ENCODE peak calls at places on chromosomes 7 and 10, in ten cellular contexts. H is progenitor cell of endocrine pancreas, P is foreskin fibroblast, Z is psoas muscle, O is body of pancreas, F is tibial nerve, A is cardiac fibroblast, U is transverse colon, M is lower leg skin, E is brain microvascular endothelial cell. L is an unnamed sample.

GRCh38 chr7:136687693-136688322 is 180.6 kb upstream of the CHRM2 start:
- DNase-seq in H (no peak), A (peak; percentile 46), P (peak; percentile 9), Z (no peak), O (no peak), F (peak; percentile 15), E (peak; percentile 34), M (no peak), U (no peak), L (peak; percentile 13)

GRCh38 chr10:75395171-75395954 is 6.2 kb downstream of the ZNF503 start:
- DNase-seq in H (peak; percentile 70), A (peak; percentile 61), O (peak; percentile 76), E (no peak), M (peak; percentile 88), F (no peak), Z (peak; percentile 79), P (peak; percentile 67), U (peak; percentile 58), L (peak; percentile 88)

GRCh38 chr7:117012284-117013174 is 59.2 kb downstream of the ST7 start:
- DNase-seq in U (no peak), A (peak; percentile 58), O (no peak), M (no peak), F (no peak), H (no peak), P (peak; percentile 60), Z (no peak), E (peak; percentile 51), L (no peak)

GRCh38 chr7:30658471-30659074 is 23.7 kb downstream of the CRHR2 start:
- DNase-seq in A (no peak), M (no peak), U (no peak), E (no peak), F (no peak), P (no peak), Z (no peak), H (no peak), O (no peak), L (no peak)

GRCh38 chr10:95176101-95176500 is 17.9 kb upstream of the ACSM6 start:
- DNase-seq in H (no peak), O (no peak), F (no peak), Z (no peak), P (no peak), A (no peak), U (no peak), E (no peak), M (no peak), L (no peak)

GRCh38 chr10:72291019-72291532 is 17.4 kb downstream of the DDIT4 start:
- DNase-seq in H (no peak), O (no peak), Z (no peak), E (no peak), P (no peak), U (no peak), M (no peak), F (no peak), A (no peak), L (no peak)

GRCh38 chr10:79125092-79125491 is 56.3 kb downstream of the ZMIZ1 start:
- DNase-seq in A (no peak), U (no peak), M (no peak), H (no peak), E (no peak), O (no peak), P (no peak), Z (no peak), F (no peak), L (no peak)

GRCh38 chr10:71767420-71768035 is 5.8 kb downstream of the VSIR start:
- DNase-seq in M (no peak), U (peak; percentile 36), Z (peak; percentile 84), P (peak; percentile 53), F (peak; percentile 27), A (peak; percentile 78), H (no peak), E (peak; percentile 64), O (no peak), L (no peak)

GRCh38 chr10:51422311-51423120 is 276.9 kb downstream of the CSTF2T start:
- DNase-seq in A (peak; percentile 80), Z (no peak), U (peak; percentile 63), F (peak; percentile 84), H (peak; percentile 12), M (no peak), O (peak; percentile 72), P (peak; percentile 85), E (peak; percentile 66), L (peak; percentile 54)

GRCh38 chr10:12981570-12981969 is 19.9 kb downstream of the CCDC3 start:
- DNase-seq in P (peak; percentile 26), O (no peak), H (no peak), Z (no peak), A (peak; percentile 32), E (peak; percentile 70), F (no peak), U (no peak), M (no peak), L (no peak)

GRCh38 chr7:801940-802364 is 30.3 kb upstream of the SUN1 start:
- DNase-seq in A (no peak), Z (peak; percentile 73), F (peak; percentile 52), O (peak; percentile 69), E (no peak), H (no peak), U (peak; percentile 67), M (peak; percentile 94), P (peak; percentile 31), L (no peak)

GRCh38 chr7:128408709-128409434 is 910 bp downstream of the IMPDH1 start:
- DNase-seq in A (peak; percentile 26), F (peak; percentile 39), O (no peak), Z (no peak), E (no peak), H (no peak), U (no peak), M (peak; percentile 88), P (peak; percentile 49), L (no peak)

GRCh38 chr7:128410092-128410665 is 397 bp upstream of the IMPDH1 start:
- DNase-seq in O (peak; percentile 50), U (peak; percentile 62), H (peak; percentile 39), P (peak; percentile 86), E (peak; percentile 78), F (peak; percentile 46), Z (no peak), M (peak; percentile 94), A (peak; percentile 89), L (peak; percentile 67)

GRCh38 chr7:128407751-128408708 is 1.8 kb downstream of the IMPDH1 start:
- DNase-seq in A (peak; percentile 22), F (no peak), O (no peak), Z (no peak), H (no peak), E (no peak), P (no peak), M (no peak), U (no peak), L (no peak)

GRCh38 chr7:128406986-128407589 is 2.7 kb downstream of the IMPDH1 start:
- DNase-seq in U (no peak), P (no peak), F (no peak), E (no peak), H (no peak), M (peak; percentile 82), A (no peak), Z (no peak), O (no peak), L (no peak)

DNA sequence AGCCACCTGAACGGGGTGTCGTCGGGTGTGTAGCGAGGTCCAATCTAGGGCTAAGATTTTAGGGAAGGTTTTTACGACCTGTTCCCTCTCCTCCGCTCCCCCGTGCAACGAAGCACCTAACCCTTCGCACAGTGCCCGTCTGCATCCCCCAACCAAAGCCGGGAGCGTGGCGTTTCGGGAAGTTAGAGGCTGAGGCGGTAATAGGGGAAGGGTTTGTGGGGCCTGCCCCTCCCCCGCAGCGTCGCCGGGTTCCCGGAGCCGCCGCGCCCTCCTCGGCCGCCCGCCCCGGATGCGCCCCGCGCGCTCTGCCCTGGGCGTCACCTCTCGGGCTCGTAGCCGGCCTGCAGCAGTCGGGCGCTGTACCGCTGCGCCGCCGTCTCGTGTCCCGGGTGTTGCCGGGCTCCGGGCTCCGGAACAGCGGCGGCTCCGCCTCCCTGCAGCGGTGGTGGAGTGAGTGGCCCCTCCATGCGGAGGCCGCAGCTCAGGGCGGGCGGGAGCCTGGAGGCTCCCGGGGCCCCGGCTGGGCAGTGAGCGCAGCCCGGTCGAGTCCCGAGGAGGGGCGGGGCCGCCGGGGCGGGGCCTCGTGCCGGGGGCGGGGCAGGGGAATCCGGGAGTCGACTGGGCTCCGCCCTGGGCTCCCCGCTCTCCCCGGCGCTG is at the start of gene IMPDH1:
- DNase-seq in F (peak; percentile 87), O (peak; percentile 87), A (peak; percentile 83), P (peak; percentile 91), E (peak; percentile 51), U (peak; percentile 95), Z (peak; percentile 93), H (peak; percentile 80), M (peak; percentile 98), L (peak; percentile 96)
- TF ChIP-seq CTCF in F (no peak), O (no peak), A (no peak), P (no peak), E (no peak), U (no peak), Z (no peak), H (no peak), M (no peak), L (no peak)

GRCh38 chr10:47299989-47300931 is at the start of gene GDF10:
- DNase-seq in M (no peak), H (peak; percentile 34), O (peak; percentile 53), U (no peak), Z (no peak), E (no peak), A (no peak), F (no peak), P (no peak), L (peak; percentile 71)
- TF ChIP-seq CTCF in M (no peak), H (peak; percentile 52), O (peak; percentile 47), U (no peak), Z (no peak), E (no peak), A (no peak), F (peak; percentile 28), P (no peak), L (no peak)

DNA sequence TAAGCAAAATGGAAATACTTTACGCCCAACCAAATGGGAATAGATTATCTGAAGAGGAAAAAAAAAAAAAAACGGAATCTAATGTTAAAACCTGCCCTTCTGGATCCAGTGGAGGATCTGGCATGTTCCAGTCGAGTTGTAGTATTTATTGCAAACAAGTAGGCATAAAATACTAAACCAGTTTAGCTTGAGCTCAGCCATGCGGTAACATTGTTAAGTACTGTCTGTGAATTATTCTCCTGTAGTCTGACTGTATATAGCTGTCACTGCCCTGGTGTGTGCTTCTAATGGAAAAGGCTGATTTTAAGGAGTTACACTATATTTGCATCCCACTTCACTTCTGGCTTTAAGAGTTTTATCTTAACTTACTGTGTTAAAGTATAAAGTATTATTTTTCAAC is 40.3 kb downstream of the CELF2 start:
- DNase-seq in P (no peak), A (no peak), F (no peak), H (no peak), U (no peak), Z (no peak), M (no peak), E (no peak), O (no peak), L (no peak)
- TF ChIP-seq CTCF in P (no peak), A (no peak), F (no peak), H (no peak), U (no peak), Z (no peak), M (no peak), E (no peak), O (no peak), L (no peak)

DNA sequence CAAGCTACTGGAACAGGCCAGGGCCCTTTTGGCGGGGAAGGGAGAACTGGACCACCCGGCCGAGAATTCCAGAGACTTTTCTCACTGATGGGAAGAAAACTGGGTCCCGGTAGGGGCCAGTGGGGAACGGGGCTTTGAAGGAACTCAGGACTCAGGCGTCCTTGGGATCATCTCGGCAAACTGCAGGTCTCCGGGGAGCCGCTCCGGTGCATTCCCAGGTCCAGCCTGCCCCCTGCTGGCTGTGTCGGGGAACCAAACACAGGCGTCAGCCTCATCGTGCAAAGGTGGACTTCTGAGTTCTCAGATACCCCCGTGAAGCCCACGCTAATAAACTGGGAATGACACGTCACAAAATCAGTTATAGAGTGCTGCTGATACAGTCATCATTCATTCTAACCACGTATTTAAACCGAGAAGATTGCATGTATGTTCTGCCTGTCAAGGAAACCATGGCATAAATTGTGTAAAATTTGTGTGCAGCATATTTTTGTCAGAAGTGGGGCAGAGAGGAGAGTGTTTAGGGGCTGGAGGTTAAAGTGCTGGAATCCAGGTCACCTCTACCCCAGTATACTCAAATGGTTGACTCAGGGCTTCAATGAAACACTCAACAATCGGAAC is 76.1 kb upstream of the CPXM2 start:
- DNase-seq in U (peak; percentile 76), P (peak; percentile 77), F (peak; percentile 74), O (peak; percentile 64), E (peak; percentile 45), M (peak; percentile 93), Z (peak; percentile 83), A (peak; percentile 54), H (peak; percentile 84), L (peak; percentile 90)
- TF ChIP-seq CTCF in U (peak; percentile 93), P (peak; percentile 94), F (peak; percentile 90), O (peak; percentile 73), E (peak; percentile 91), M (no peak), Z (peak; percentile 90), A (peak; percentile 86), H (peak; percentile 98), L (peak; percentile 96)